ENCODE peak calls at places on chromosomes 13 and 19, in ten cellular contexts. One of them, this sample, is unnamed.

GRCh38 chr19:720691-721160 is 12.0 kb downstream of the PALM start:
- DNase-seq in pulmonary artery endothelial cell: no peak
- DNase-seq in fibroblast of the aortic adventitia: no peak
- DNase-seq in HCEC 1CT: no peak
- DNase-seq in fibroblast of lung: no peak
- DNase-seq in colonic mucosa: no peak
- DNase-seq in stimulated activated CD4-positive, alpha-beta T cell treated with anti-CD3 and anti-CD28 coated beads, Interleukin-4, amount 100 ng/mL, for 4 hours: no peak
- DNase-seq in CD4-positive, alpha-beta T cell: no peak
- DNase-seq in AG04450: no peak
- DNase-seq in HAP-1: no peak
- DNase-seq in this sample: no peak

GRCh38 chr13:109214393-109214792 is 572.0 kb downstream of the IRS2 start:
- DNase-seq in pulmonary artery endothelial cell: no peak
- DNase-seq in fibroblast of the aortic adventitia: no peak
- DNase-seq in HCEC 1CT: no peak
- DNase-seq in fibroblast of lung: no peak
- DNase-seq in colonic mucosa: no peak
- DNase-seq in stimulated activated CD4-positive, alpha-beta T cell treated with anti-CD3 and anti-CD28 coated beads, Interleukin-4, amount 100 ng/mL, for 4 hours: no peak
- DNase-seq in CD4-positive, alpha-beta T cell: no peak
- DNase-seq in AG04450: no peak
- DNase-seq in HAP-1: no peak
- DNase-seq in this sample: no peak

GRCh38 chr13:106230450-106230849 is 305.0 kb downstream of the EFNB2 start:
- DNase-seq in pulmonary artery endothelial cell: no peak
- DNase-seq in fibroblast of the aortic adventitia: peak
- DNase-seq in HCEC 1CT: peak
- DNase-seq in fibroblast of lung: peak
- DNase-seq in colonic mucosa: no peak
- DNase-seq in stimulated activated CD4-positive, alpha-beta T cell treated with anti-CD3 and anti-CD28 coated beads, Interleukin-4, amount 100 ng/mL, for 4 hours: no peak
- DNase-seq in CD4-positive, alpha-beta T cell: no peak
- DNase-seq in AG04450: peak
- DNase-seq in HAP-1: no peak
- DNase-seq in this sample: peak

GRCh38 chr13:34750078-34750703 is 191.9 kb upstream of the NBEA start:
- DNase-seq in pulmonary artery endothelial cell: no peak
- DNase-seq in fibroblast of the aortic adventitia: no peak
- DNase-seq in HCEC 1CT: no peak
- DNase-seq in fibroblast of lung: no peak
- DNase-seq in colonic mucosa: no peak
- DNase-seq in stimulated activated CD4-positive, alpha-beta T cell treated with anti-CD3 and anti-CD28 coated beads, Interleukin-4, amount 100 ng/mL, for 4 hours: no peak
- DNase-seq in CD4-positive, alpha-beta T cell: no peak
- DNase-seq in AG04450: no peak
- DNase-seq in HAP-1: peak
- DNase-seq in this sample: peak

GRCh38 chr13:106471957-106472543 is 63.4 kb downstream of the EFNB2 start:
- DNase-seq in pulmonary artery endothelial cell: peak
- DNase-seq in fibroblast of the aortic adventitia: peak
- DNase-seq in HCEC 1CT: peak
- DNase-seq in fibroblast of lung: peak
- DNase-seq in colonic mucosa: peak
- DNase-seq in stimulated activated CD4-positive, alpha-beta T cell treated with anti-CD3 and anti-CD28 coated beads, Interleukin-4, amount 100 ng/mL, for 4 hours: no peak
- DNase-seq in CD4-positive, alpha-beta T cell: no peak
- DNase-seq in AG04450: peak
- DNase-seq in HAP-1: peak
- DNase-seq in this sample: peak

GRCh38 chr19:13692096-13692495 is 72.2 kb upstream of the MRI1 start:
- DNase-seq in pulmonary artery endothelial cell: no peak
- DNase-seq in fibroblast of the aortic adventitia: peak
- DNase-seq in HCEC 1CT: peak
- DNase-seq in fibroblast of lung: peak
- DNase-seq in colonic mucosa: no peak
- DNase-seq in stimulated activated CD4-positive, alpha-beta T cell treated with anti-CD3 and anti-CD28 coated beads, Interleukin-4, amount 100 ng/mL, for 4 hours: no peak
- DNase-seq in CD4-positive, alpha-beta T cell: no peak
- DNase-seq in AG04450: peak
- DNase-seq in HAP-1: no peak
- DNase-seq in this sample: peak

GRCh38 chr13:24505256-24505655 is 7.3 kb downstream of the PARP4 start:
- DNase-seq in pulmonary artery endothelial cell: no peak
- DNase-seq in fibroblast of the aortic adventitia: no peak
- DNase-seq in HCEC 1CT: no peak
- DNase-seq in fibroblast of lung: no peak
- DNase-seq in colonic mucosa: no peak
- DNase-seq in stimulated activated CD4-positive, alpha-beta T cell treated with anti-CD3 and anti-CD28 coated beads, Interleukin-4, amount 100 ng/mL, for 4 hours: no peak
- DNase-seq in CD4-positive, alpha-beta T cell: no peak
- DNase-seq in AG04450: no peak
- DNase-seq in HAP-1: no peak
- DNase-seq in this sample: no peak

GRCh38 chr19:10567696-10568443 is 909 bp downstream of the CDKN2D start:
- DNase-seq in pulmonary artery endothelial cell: no peak
- DNase-seq in fibroblast of the aortic adventitia: no peak
- DNase-seq in HCEC 1CT: no peak
- DNase-seq in fibroblast of lung: no peak
- DNase-seq in colonic mucosa: peak
- DNase-seq in stimulated activated CD4-positive, alpha-beta T cell treated with anti-CD3 and anti-CD28 coated beads, Interleukin-4, amount 100 ng/mL, for 4 hours: no peak
- DNase-seq in CD4-positive, alpha-beta T cell: no peak
- DNase-seq in AG04450: no peak
- DNase-seq in HAP-1: no peak
- DNase-seq in this sample: no peak

GRCh38 chr13:44685641-44686040 is 109.5 kb upstream of the TSC22D1 start:
- DNase-seq in pulmonary artery endothelial cell: peak
- DNase-seq in fibroblast of the aortic adventitia: no peak
- DNase-seq in HCEC 1CT: no peak
- DNase-seq in fibroblast of lung: no peak
- DNase-seq in colonic mucosa: no peak
- DNase-seq in stimulated activated CD4-positive, alpha-beta T cell treated with anti-CD3 and anti-CD28 coated beads, Interleukin-4, amount 100 ng/mL, for 4 hours: no peak
- DNase-seq in CD4-positive, alpha-beta T cell: no peak
- DNase-seq in AG04450: no peak
- DNase-seq in HAP-1: no peak
- DNase-seq in this sample: no peak

GRCh38 chr13:109395014-109395413 is 391.4 kb downstream of the IRS2 start:
- DNase-seq in pulmonary artery endothelial cell: no peak
- DNase-seq in fibroblast of the aortic adventitia: no peak
- DNase-seq in HCEC 1CT: no peak
- DNase-seq in fibroblast of lung: no peak
- DNase-seq in colonic mucosa: no peak
- DNase-seq in stimulated activated CD4-positive, alpha-beta T cell treated with anti-CD3 and anti-CD28 coated beads, Interleukin-4, amount 100 ng/mL, for 4 hours: no peak
- DNase-seq in CD4-positive, alpha-beta T cell: no peak
- DNase-seq in AG04450: no peak
- DNase-seq in HAP-1: no peak
- DNase-seq in this sample: no peak

GRCh38 chr13:25095862-25096453 is at the start of gene PABPC3:
- DNase-seq in pulmonary artery endothelial cell: no peak
- DNase-seq in fibroblast of the aortic adventitia: no peak
- DNase-seq in HCEC 1CT: no peak
- DNase-seq in fibroblast of lung: peak
- DNase-seq in colonic mucosa: no peak
- DNase-seq in stimulated activated CD4-positive, alpha-beta T cell treated with anti-CD3 and anti-CD28 coated beads, Interleukin-4, amount 100 ng/mL, for 4 hours: no peak
- DNase-seq in CD4-positive, alpha-beta T cell: no peak
- DNase-seq in AG04450: no peak
- DNase-seq in HAP-1: no peak
- DNase-seq in this sample: no peak

GRCh38 chr13:101545521-101545920 is 93.0 kb downstream of the ITGBL1 start:
- DNase-seq in pulmonary artery endothelial cell: no peak
- DNase-seq in fibroblast of the aortic adventitia: peak
- DNase-seq in HCEC 1CT: peak
- DNase-seq in fibroblast of lung: peak
- DNase-seq in colonic mucosa: no peak
- DNase-seq in stimulated activated CD4-positive, alpha-beta T cell treated with anti-CD3 and anti-CD28 coated beads, Interleukin-4, amount 100 ng/mL, for 4 hours: no peak
- DNase-seq in CD4-positive, alpha-beta T cell: no peak
- DNase-seq in AG04450: no peak
- DNase-seq in HAP-1: no peak
- DNase-seq in this sample: peak

GRCh38 chr19:29667941-29668340 is 2.7 kb downstream of the PLEKHF1 start:
- DNase-seq in pulmonary artery endothelial cell: no peak
- DNase-seq in fibroblast of the aortic adventitia: no peak
- DNase-seq in HCEC 1CT: no peak
- DNase-seq in fibroblast of lung: no peak
- DNase-seq in colonic mucosa: no peak
- DNase-seq in stimulated activated CD4-positive, alpha-beta T cell treated with anti-CD3 and anti-CD28 coated beads, Interleukin-4, amount 100 ng/mL, for 4 hours: no peak
- DNase-seq in CD4-positive, alpha-beta T cell: peak
- DNase-seq in AG04450: no peak
- DNase-seq in HAP-1: no peak
- DNase-seq in this sample: no peak

GRCh38 chr13:30466358-30466714 is 600 bp upstream of the HMGB1 start:
- DNase-seq in pulmonary artery endothelial cell: no peak
- DNase-seq in fibroblast of the aortic adventitia: no peak
- DNase-seq in HCEC 1CT: peak
- DNase-seq in fibroblast of lung: no peak
- DNase-seq in colonic mucosa: no peak
- DNase-seq in stimulated activated CD4-positive, alpha-beta T cell treated with anti-CD3 and anti-CD28 coated beads, Interleukin-4, amount 100 ng/mL, for 4 hours: no peak
- DNase-seq in CD4-positive, alpha-beta T cell: no peak
- DNase-seq in AG04450: no peak
- DNase-seq in HAP-1: peak
- DNase-seq in this sample: peak

GRCh38 chr13:67275351-67275989 is 45.3 kb upstream of the PCDH9 start:
- DNase-seq in pulmonary artery endothelial cell: no peak
- DNase-seq in fibroblast of the aortic adventitia: no peak
- DNase-seq in HCEC 1CT: no peak
- DNase-seq in fibroblast of lung: no peak
- DNase-seq in colonic mucosa: no peak
- DNase-seq in stimulated activated CD4-positive, alpha-beta T cell treated with anti-CD3 and anti-CD28 coated beads, Interleukin-4, amount 100 ng/mL, for 4 hours: no peak
- DNase-seq in CD4-positive, alpha-beta T cell: no peak
- DNase-seq in AG04450: no peak
- DNase-seq in HAP-1: no peak
- DNase-seq in this sample: no peak

GRCh38 chr19:16038196-16038695 is 38.0 kb upstream of the TPM4 start:
- DNase-seq in pulmonary artery endothelial cell: no peak
- DNase-seq in fibroblast of the aortic adventitia: no peak
- DNase-seq in HCEC 1CT: no peak
- DNase-seq in fibroblast of lung: no peak
- DNase-seq in colonic mucosa: no peak
- DNase-seq in stimulated activated CD4-positive, alpha-beta T cell treated with anti-CD3 and anti-CD28 coated beads, Interleukin-4, amount 100 ng/mL, for 4 hours: no peak
- DNase-seq in CD4-positive, alpha-beta T cell: no peak
- DNase-seq in AG04450: no peak
- DNase-seq in HAP-1: no peak
- DNase-seq in this sample: no peak

GRCh38 chr13:42405665-42406390 is 133.9 kb downstream of the AKAP11 start:
- DNase-seq in pulmonary artery endothelial cell: no peak
- DNase-seq in fibroblast of the aortic adventitia: peak
- DNase-seq in HCEC 1CT: no peak
- DNase-seq in fibroblast of lung: no peak
- DNase-seq in colonic mucosa: no peak
- DNase-seq in stimulated activated CD4-positive, alpha-beta T cell treated with anti-CD3 and anti-CD28 coated beads, Interleukin-4, amount 100 ng/mL, for 4 hours: no peak
- DNase-seq in CD4-positive, alpha-beta T cell: no peak
- DNase-seq in AG04450: no peak
- DNase-seq in HAP-1: no peak
- DNase-seq in this sample: no peak

GRCh38 chr19:29554149-29554548 is 28.4 kb downstream of the VSTM2B start:
- DNase-seq in pulmonary artery endothelial cell: no peak
- DNase-seq in fibroblast of the aortic adventitia: no peak
- DNase-seq in HCEC 1CT: no peak
- DNase-seq in fibroblast of lung: no peak
- DNase-seq in colonic mucosa: no peak
- DNase-seq in stimulated activated CD4-positive, alpha-beta T cell treated with anti-CD3 and anti-CD28 coated beads, Interleukin-4, amount 100 ng/mL, for 4 hours: no peak
- DNase-seq in CD4-positive, alpha-beta T cell: no peak
- DNase-seq in AG04450: no peak
- DNase-seq in HAP-1: no peak
- DNase-seq in this sample: no peak

GRCh38 chr13:106529415-106530208 is 5.8 kb downstream of the EFNB2 start:
- DNase-seq in pulmonary artery endothelial cell: no peak
- DNase-seq in fibroblast of the aortic adventitia: no peak
- DNase-seq in HCEC 1CT: no peak
- DNase-seq in fibroblast of lung: no peak
- DNase-seq in colonic mucosa: no peak
- DNase-seq in stimulated activated CD4-positive, alpha-beta T cell treated with anti-CD3 and anti-CD28 coated beads, Interleukin-4, amount 100 ng/mL, for 4 hours: no peak
- DNase-seq in CD4-positive, alpha-beta T cell: no peak
- DNase-seq in AG04450: no peak
- DNase-seq in HAP-1: peak
- DNase-seq in this sample: no peak

GRCh38 chr13:50236898-50237318 is 221.7 kb downstream of the KCNRG start:
- DNase-seq in pulmonary artery endothelial cell: no peak
- DNase-seq in fibroblast of the aortic adventitia: peak
- DNase-seq in HCEC 1CT: no peak
- DNase-seq in fibroblast of lung: no peak
- DNase-seq in colonic mucosa: no peak
- DNase-seq in stimulated activated CD4-positive, alpha-beta T cell treated with anti-CD3 and anti-CD28 coated beads, Interleukin-4, amount 100 ng/mL, for 4 hours: no peak
- DNase-seq in CD4-positive, alpha-beta T cell: no peak
- DNase-seq in AG04450: no peak
- DNase-seq in HAP-1: no peak
- DNase-seq in this sample: no peak

GRCh38 chr19:13207237-13208130 is 57.3 kb downstream of the IER2 start:
- DNase-seq in pulmonary artery endothelial cell: no peak
- DNase-seq in fibroblast of the aortic adventitia: peak
- DNase-seq in HCEC 1CT: no peak
- DNase-seq in fibroblast of lung: no peak
- DNase-seq in colonic mucosa: no peak
- DNase-seq in stimulated activated CD4-positive, alpha-beta T cell treated with anti-CD3 and anti-CD28 coated beads, Interleukin-4, amount 100 ng/mL, for 4 hours: no peak
- DNase-seq in CD4-positive, alpha-beta T cell: peak
- DNase-seq in AG04450: no peak
- DNase-seq in HAP-1: no peak
- DNase-seq in this sample: peak

GRCh38 chr13:50589651-50590054 is 253.8 kb downstream of the DLEU7 start:
- DNase-seq in pulmonary artery endothelial cell: no peak
- DNase-seq in fibroblast of the aortic adventitia: peak
- DNase-seq in HCEC 1CT: peak
- DNase-seq in fibroblast of lung: peak
- DNase-seq in colonic mucosa: no peak
- DNase-seq in stimulated activated CD4-positive, alpha-beta T cell treated with anti-CD3 and anti-CD28 coated beads, Interleukin-4, amount 100 ng/mL, for 4 hours: no peak
- DNase-seq in CD4-positive, alpha-beta T cell: no peak
- DNase-seq in AG04450: peak
- DNase-seq in HAP-1: no peak
- DNase-seq in this sample: peak

GRCh38 chr19:23817519-23817918 is 58.8 kb upstream of the ZNF681 start:
- DNase-seq in pulmonary artery endothelial cell: no peak
- DNase-seq in fibroblast of the aortic adventitia: no peak
- DNase-seq in HCEC 1CT: peak
- DNase-seq in fibroblast of lung: peak
- DNase-seq in colonic mucosa: peak
- DNase-seq in stimulated activated CD4-positive, alpha-beta T cell treated with anti-CD3 and anti-CD28 coated beads, Interleukin-4, amount 100 ng/mL, for 4 hours: peak
- DNase-seq in CD4-positive, alpha-beta T cell: peak
- DNase-seq in AG04450: no peak
- DNase-seq in HAP-1: peak
- DNase-seq in this sample: no peak

GRCh38 chr19:38304866-38305429 is 897 bp downstream of the C19orf33 start:
- DNase-seq in pulmonary artery endothelial cell: peak
- DNase-seq in fibroblast of the aortic adventitia: no peak
- DNase-seq in HCEC 1CT: no peak
- DNase-seq in fibroblast of lung: no peak
- DNase-seq in colonic mucosa: peak
- DNase-seq in stimulated activated CD4-positive, alpha-beta T cell treated with anti-CD3 and anti-CD28 coated beads, Interleukin-4, amount 100 ng/mL, for 4 hours: no peak
- DNase-seq in CD4-positive, alpha-beta T cell: no peak
- DNase-seq in AG04450: no peak
- DNase-seq in HAP-1: peak
- DNase-seq in this sample: no peak

GRCh38 chr13:112690242-112690943 is 555 bp downstream of the ATP11A start:
- DNase-seq in pulmonary artery endothelial cell: no peak
- DNase-seq in fibroblast of the aortic adventitia: peak
- DNase-seq in HCEC 1CT: no peak
- DNase-seq in fibroblast of lung: peak
- DNase-seq in colonic mucosa: peak
- DNase-seq in stimulated activated CD4-positive, alpha-beta T cell treated with anti-CD3 and anti-CD28 coated beads, Interleukin-4, amount 100 ng/mL, for 4 hours: peak
- DNase-seq in CD4-positive, alpha-beta T cell: peak
- DNase-seq in AG04450: no peak
- DNase-seq in HAP-1: peak
- DNase-seq in this sample: peak

This sample was measured in AG08395.